ENCODE peak calls at places on chromosomes 16 and 17, in six cellular contexts. L is tibial nerve, E is colonic mucosa, X is spleen, A is breast epithelium, U is PC-3. H is an unnamed sample. For H3K36me3, the result is how much of the 10 kb centered on the place peaks cover.

GRCh38 chr17:31068291-31068690 is 26.5 kb upstream of the NF1 start:
- DNase-seq in L (peak), E (peak), X (no peak), A (no peak), U (peak), H (no peak)

GRCh38 chr16:12653820-12654392 is 149.8 kb downstream of the CPPED1 start:
- DNase-seq in L (no peak), E (no peak), A (no peak), U (no peak), X (no peak), H (no peak)

GRCh38 chr17:67126983-67127382 is 82.6 kb downstream of the CACNG1 start:
- DNase-seq in X (no peak), A (no peak), E (no peak), L (no peak), U (no peak), H (no peak)

GRCh38 chr17:1630662-1631061 is 2.0 kb upstream of the SLC43A2 start:
- DNase-seq in X (no peak), A (no peak), U (no peak), E (no peak), L (no peak), H (no peak)

GRCh38 chr16:51085271-51085670 is 65.8 kb downstream of the SALL1 start:
- DNase-seq in L (no peak), E (no peak), X (no peak), U (no peak), A (no peak), H (no peak)

GRCh38 chr17:43175213-43176118 is 4.5 kb downstream of the NBR1 start:
- DNase-seq in X (no peak), U (peak), E (no peak), A (no peak), L (no peak), H (no peak)

GRCh38 chr17:48643697-48644012 is 17.5 kb upstream of the HOXB9 start:
- DNase-seq in X (no peak), E (peak), U (no peak), A (no peak), L (no peak), H (no peak)

GRCh38 chr16:78198299-78198698 is 98.8 kb downstream of the WWOX start:
- DNase-seq in A (no peak), L (no peak), E (no peak), U (no peak), X (no peak), H (no peak)

GRCh38 chr16:979859-980594 is 1.5 kb upstream of the SOX8 start:
- DNase-seq in U (no peak), A (no peak), L (no peak), X (no peak), E (no peak), H (no peak)

GRCh38 chr17:6642592-6642991 is 1.7 kb downstream of the TXNDC17 start:
- DNase-seq in X (no peak), L (no peak), E (no peak), U (peak), A (no peak), H (no peak)

GRCh38 chr17:6643460-6644125 is 2.7 kb downstream of the TXNDC17 start:
- DNase-seq in L (no peak), X (no peak), U (peak), E (no peak), A (no peak), H (no peak)

GRCh38 chr17:6651483-6652452 is at the start of the genes C17orf100 and MED31:
- DNase-seq in L (peak), A (peak), U (peak), X (peak), E (peak), H (peak)

DNA sequence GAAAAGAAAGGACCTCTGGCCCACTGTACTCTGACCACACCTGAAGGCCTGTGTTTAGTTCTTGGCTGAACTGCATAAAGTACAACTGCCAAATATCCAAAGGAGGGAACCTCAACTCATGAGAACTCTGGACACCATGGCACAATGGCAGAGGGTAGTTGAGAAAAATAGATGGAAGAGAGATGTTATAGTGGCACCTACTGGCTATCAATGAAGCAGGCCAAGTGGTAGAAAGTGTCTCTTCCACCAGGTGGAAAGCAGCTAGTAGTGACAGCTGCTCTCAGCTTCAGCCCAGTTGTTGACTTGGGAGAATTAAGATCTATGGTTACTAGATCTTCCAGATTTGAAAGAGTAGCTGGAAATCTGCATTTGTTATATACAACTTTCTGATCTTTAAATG is 3.2 kb downstream of the MED31 start:
- DNase-seq in L (no peak), X (no peak), U (peak), E (no peak), A (no peak), H (no peak)
- TF ChIP-seq CTCF in L (no peak), X (peak), U (peak), E (peak), A (no peak), H (no peak)

DNA sequence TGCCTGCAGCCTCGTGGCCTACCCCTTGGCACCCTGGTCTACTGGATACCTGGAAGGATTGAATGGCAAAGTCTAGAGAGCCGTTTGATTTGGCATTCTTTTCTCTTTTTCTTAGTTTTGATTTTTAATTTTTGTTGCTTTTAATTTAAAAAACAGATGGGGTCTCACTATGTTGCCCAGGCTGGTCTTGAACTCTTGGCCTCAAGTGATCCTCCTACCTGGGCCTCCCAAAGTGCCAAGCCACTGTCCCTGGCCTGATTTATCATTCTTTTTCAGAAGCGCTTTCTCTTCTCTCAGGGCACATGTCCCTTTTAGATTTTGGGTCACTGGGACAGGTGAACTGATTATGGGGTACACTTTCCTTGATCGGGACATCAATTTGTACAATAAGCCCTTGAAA is 10.8 kb downstream of the ZC3H18 start:
- DNase-seq in U (no peak), A (no peak), X (no peak), E (no peak), L (no peak), H (no peak)
- H3K36me3 ChIP-seq in U (under half), A (under half), X (under half), E (under half), L (half or more), H (half or more)

GRCh38 chr16:83968891-83969672 is 1.0 kb downstream of the NECAB2 start:
- DNase-seq in L (no peak), E (no peak), U (no peak), X (no peak), A (no peak), H (peak)

GRCh38 chr16:83968483-83968865 is 430 bp downstream of the NECAB2 start:
- DNase-seq in X (no peak), L (no peak), U (no peak), A (no peak), E (no peak), H (no peak)

GRCh38 chr16:83967091-83967490 is 953 bp upstream of the NECAB2 start:
- DNase-seq in A (no peak), U (no peak), L (no peak), X (no peak), E (no peak), H (no peak)

GRCh38 chr16:83966153-83966696 is 1.8 kb upstream of the NECAB2 start:
- DNase-seq in X (no peak), L (no peak), E (no peak), U (no peak), A (no peak), H (no peak)

DNA sequence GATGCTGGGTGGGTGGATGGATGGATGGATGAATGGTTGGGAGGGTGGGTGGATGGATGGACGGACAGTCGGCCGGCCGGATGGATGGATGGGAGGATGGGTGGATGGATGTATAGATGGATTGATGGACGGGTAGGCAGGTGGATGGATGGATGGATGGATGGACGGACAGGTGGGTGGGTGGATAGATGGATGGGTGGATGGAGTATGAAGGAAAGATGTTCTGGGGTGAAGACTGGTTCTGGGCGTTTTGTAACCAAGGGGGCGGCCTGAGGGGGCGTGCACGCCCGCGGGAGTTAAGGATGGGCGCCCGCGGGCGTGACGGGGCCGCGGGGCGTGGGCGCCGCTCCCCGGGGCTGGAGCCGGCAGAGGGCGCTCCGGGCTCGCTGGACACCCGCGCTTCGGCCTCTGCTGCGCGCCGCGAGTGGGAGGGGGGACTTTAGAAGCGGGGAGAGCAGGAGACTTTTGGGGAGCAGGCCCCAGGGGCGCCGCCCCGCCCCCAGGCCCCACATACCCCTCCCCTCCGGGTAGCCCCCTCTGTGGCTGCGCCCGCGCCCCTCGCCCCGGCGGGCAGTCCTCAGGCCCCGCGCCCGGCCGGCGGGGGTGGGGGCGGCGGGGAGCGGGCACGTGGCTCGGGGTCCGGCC is at the start of gene NECAB2:
- DNase-seq in L (peak), E (no peak), X (peak), A (no peak), U (peak), H (peak)
- TF ChIP-seq CTCF in L (peak), E (peak), X (peak), A (peak), U (peak), H (peak)

GRCh38 chr17:77213778-77214132 is 73.0 kb downstream of the SEC14L1 start:
- DNase-seq in X (no peak), E (no peak), U (no peak), L (no peak), A (no peak), H (no peak)

GRCh38 chr17:77215281-77215680 is 74.5 kb downstream of the SEC14L1 start:
- DNase-seq in A (no peak), E (no peak), L (no peak), U (no peak), X (no peak), H (no peak)

GRCh38 chr17:77212833-77213777 is 72.3 kb downstream of the SEC14L1 start:
- DNase-seq in E (no peak), L (no peak), U (no peak), X (no peak), A (no peak), H (no peak)

GRCh38 chr17:77214328-77214727 is 73.6 kb downstream of the SEC14L1 start:
- DNase-seq in X (no peak), E (no peak), L (no peak), A (no peak), U (no peak), H (no peak)

GRCh38 chr17:77214743-77215142 is 74.0 kb downstream of the SEC14L1 start:
- DNase-seq in U (peak), L (no peak), A (no peak), X (no peak), E (peak), H (no peak)
- H3K36me3 ChIP-seq in U (half or more), L (half or more), A (under half), X (under half), E (under half), H (half or more)

DNA sequence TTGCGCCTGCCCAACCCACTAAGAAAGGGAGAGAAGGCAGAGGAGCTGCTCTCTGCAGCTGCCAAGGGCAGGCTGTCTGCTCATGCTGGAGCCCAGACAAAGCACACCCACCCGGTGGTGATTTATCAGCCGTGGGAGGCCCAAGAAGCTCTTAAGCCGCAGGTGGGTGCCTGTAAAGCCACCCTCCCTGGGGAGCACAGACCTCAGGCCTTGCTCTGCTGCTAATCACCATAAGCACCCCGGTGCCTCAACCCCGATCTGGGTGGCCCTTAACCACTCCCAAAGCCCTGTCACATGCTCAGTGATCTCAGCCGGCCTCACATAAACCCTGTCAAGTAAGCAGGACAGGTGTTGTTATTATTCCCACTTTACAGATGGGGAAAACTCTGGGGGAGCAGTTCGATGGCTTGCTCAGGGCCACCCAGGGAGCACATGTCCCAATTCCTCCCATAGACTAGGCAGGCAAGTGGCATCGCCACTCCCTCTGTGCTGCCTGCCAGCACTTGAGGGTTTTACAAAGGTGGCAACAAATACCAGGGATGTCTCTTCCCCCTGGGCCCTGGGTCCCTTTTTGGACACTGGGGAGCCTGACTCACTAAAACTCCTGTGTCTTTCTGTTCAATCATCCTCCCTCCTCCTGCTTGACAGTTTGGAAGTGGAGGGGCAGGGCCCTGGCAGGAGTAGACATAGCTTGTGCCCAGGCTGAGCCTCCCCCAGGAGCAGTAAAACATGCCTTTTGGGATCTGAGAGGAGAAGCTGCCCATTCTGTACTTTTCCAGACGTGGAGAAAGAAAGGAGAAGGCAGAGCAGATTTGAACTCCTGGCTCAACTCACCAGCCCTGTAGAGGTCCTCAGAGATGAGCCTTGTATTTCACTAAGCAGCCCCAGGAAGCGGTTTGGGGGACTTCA is 299.3 kb downstream of the SOX9 start:
- DNase-seq in L (no peak), X (no peak), E (peak), A (no peak), U (peak), H (no peak)
- TF ChIP-seq CTCF in L (no peak), X (no peak), E (no peak), A (no peak), U (no peak), H (no peak)

GRCh38 chr16:2761472-2761871 is 9.0 kb downstream of the SRRM2 start:
- DNase-seq in L (no peak), X (peak), U (no peak), A (no peak), E (no peak), H (no peak)

GRCh38 chr16:2764718-2765117 is 12.3 kb downstream of the SRRM2 start:
- DNase-seq in L (no peak), E (no peak), X (no peak), A (no peak), U (no peak), H (no peak)

GRCh38 chr16:2761886-2762583 is 9.6 kb downstream of the SRRM2 start:
- DNase-seq in L (no peak), U (no peak), A (no peak), E (no peak), X (peak), H (no peak)

GRCh38 chr16:2763173-2763572 is 10.7 kb downstream of the SRRM2 start:
- DNase-seq in L (no peak), X (peak), U (no peak), A (no peak), E (no peak), H (no peak)

GRCh38 chr16:2762711-2763110 is 10.3 kb downstream of the SRRM2 start:
- DNase-seq in U (no peak), A (no peak), L (no peak), E (no peak), X (peak), H (no peak)
- H3K36me3 ChIP-seq in U (half or more), A (under half), L (half or more), E (half or more), X (under half), H (half or more)